ENCODE peak calls at places on chromosome 13, in six cellular contexts. X is activated gamma-delta T cell treated with Interleukin-2 at 50 U/mL for 16 hours; W is bronchial epithelial cell; H is heart right ventricle; T is activated T-helper 1 cell treated with Interleukin-2 at 50 U/mL for 16 hours; C is activated T-cell treated with anti-CD3 and anti-CD28 coated beads, Interleukin-2, amount 50 U/mL, for 4 hours. K is an unnamed sample.

GRCh38 chr13:43087960-43088580 is 64.7 kb downstream of the DNAJC15 start:
- DNase-seq in X (no peak), H (no peak), C (no peak), W (peak; percentile 54), T (no peak), K (peak; percentile 38)

GRCh38 chr13:22961835-22962537 is 218.8 kb upstream of the SGCG start:
- DNase-seq in T (no peak), H (no peak), C (no peak), W (no peak), X (no peak), K (no peak)

GRCh38 chr13:60646600-60646999 is 249.6 kb downstream of the TDRD3 start:
- DNase-seq in W (no peak), X (no peak), H (no peak), T (no peak), C (no peak), K (no peak)

GRCh38 chr13:91358384-91358776 is 10.9 kb downstream of the MIR17HG start:
- DNase-seq in H (no peak), T (no peak), C (no peak), W (no peak), X (no peak), K (no peak)

GRCh38 chr13:105342421-105342820 is 1193.0 kb downstream of the EFNB2 start:
- DNase-seq in T (no peak), C (no peak), X (no peak), H (no peak), W (no peak), K (no peak)

GRCh38 chr13:28099396-28100148 is 804 bp downstream of the FLT3 start:
- DNase-seq in C (no peak), X (no peak), T (no peak), W (no peak), H (no peak), K (no peak)

GRCh38 chr13:30292325-30292724 is 15.0 kb downstream of the KATNAL1 start:
- DNase-seq in C (no peak), W (no peak), T (no peak), H (no peak), X (no peak), K (no peak)

GRCh38 chr13:106696719-106697118 is 128.8 kb upstream of the ARGLU1 start:
- DNase-seq in T (no peak), H (no peak), X (no peak), C (no peak), W (no peak), K (no peak)

GRCh38 chr13:21022694-21023325 is 38.6 kb downstream of the LATS2 start:
- DNase-seq in W (no peak), C (no peak), X (no peak), T (no peak), H (no peak), K (no peak)

GRCh38 chr13:24713022-24713421 is 32.8 kb downstream of the ATP12A start:
- DNase-seq in C (no peak), T (no peak), X (no peak), H (peak; percentile 44), W (no peak), K (no peak)

GRCh38 chr13:100533588-100534041 is 55.0 kb downstream of the GGACT start:
- DNase-seq in W (no peak), C (no peak), T (no peak), H (no peak), X (no peak), K (no peak)

GRCh38 chr13:111152836-111153235 is 37.7 kb downstream of the ARHGEF7 start:
- DNase-seq in W (peak; percentile 15), T (no peak), C (no peak), H (no peak), X (no peak), K (no peak)

GRCh38 chr13:23500858-23501257 is 67.4 kb upstream of the SACS start:
- DNase-seq in T (no peak), X (no peak), C (no peak), H (no peak), W (no peak), K (no peak)

GRCh38 chr13:96075953-96076543 is 13.9 kb upstream of the HS6ST3 start:
- DNase-seq in H (no peak), W (peak; percentile 26), C (no peak), X (no peak), T (no peak), K (no peak)

GRCh38 chr13:80345771-80346510 is 5.0 kb upstream of the SPRY2 start:
- DNase-seq in X (no peak), T (no peak), C (no peak), W (no peak), H (no peak), K (no peak)

GRCh38 chr13:98504371-98504963 is 72.4 kb downstream of the STK24 start:
- DNase-seq in X (no peak), T (no peak), C (no peak), W (no peak), H (no peak), K (peak; percentile 73)

GRCh38 chr13:86846501-86846900 is 824.7 kb upstream of the SLITRK5 start:
- DNase-seq in C (no peak), W (peak; percentile 29), X (no peak), T (no peak), H (no peak), K (no peak)

GRCh38 chr13:51002736-51003135 is 93.1 kb downstream of the RNASEH2B start:
- DNase-seq in C (no peak), W (peak; percentile 8), X (no peak), T (no peak), H (no peak), K (no peak)

GRCh38 chr13:43377149-43377548 is 353.8 kb downstream of the DNAJC15 start:
- DNase-seq in C (no peak), W (no peak), T (no peak), X (no peak), H (no peak), K (no peak)

GRCh38 chr13:59337070-59337469 is 826.7 kb downstream of the DIAPH3 start:
- DNase-seq in T (no peak), C (no peak), H (peak; percentile 28), X (no peak), W (no peak), K (no peak)

GRCh38 chr13:48727252-48728011 is 73.7 kb downstream of the CYSLTR2 start:
- DNase-seq in T (no peak), C (no peak), X (no peak), W (no peak), H (peak; percentile 70), K (no peak)

GRCh38 chr13:96181886-96182285 is 92.0 kb downstream of the HS6ST3 start:
- DNase-seq in X (no peak), H (no peak), T (no peak), W (no peak), C (no peak), K (no peak)

GRCh38 chr13:71587778-71588177 is 279.2 kb downstream of the DACH1 start:
- DNase-seq in W (no peak), C (no peak), H (no peak), X (no peak), T (no peak), K (no peak)

GRCh38 chr13:23289917-23290357 is 109.2 kb downstream of the SGCG start:
- DNase-seq in T (no peak), H (peak; percentile 49), W (peak; percentile 91), C (no peak), X (no peak), K (no peak)

GRCh38 chr13:106373989-106374572 is 161.4 kb downstream of the EFNB2 start:
- DNase-seq in T (no peak), C (no peak), W (peak; percentile 42), H (no peak), X (no peak), K (no peak)

GRCh38 chr13:30305456-30305855 is 1.9 kb downstream of the KATNAL1 start:
- DNase-seq in W (no peak), H (no peak), X (no peak), T (no peak), C (no peak), K (no peak)

GRCh38 chr13:76711515-76712182 is 174.6 kb downstream of the KCTD12 start:
- DNase-seq in W (peak; percentile 44), C (no peak), H (peak; percentile 36), X (no peak), T (no peak), K (no peak)

GRCh38 chr13:62879071-62879470 is 1463.4 kb upstream of the PCDH20 start:
- DNase-seq in W (no peak), C (no peak), T (no peak), H (no peak), X (no peak), K (no peak)

GRCh38 chr13:30194906-30195305 is 112.4 kb downstream of the KATNAL1 start:
- DNase-seq in H (no peak), C (no peak), W (no peak), T (no peak), X (no peak), K (no peak)

GRCh38 chr13:94315188-94315587 is 164.3 kb downstream of the DCT start:
- DNase-seq in H (no peak), T (no peak), X (no peak), C (no peak), W (peak; percentile 7), K (no peak)

GRCh38 chr13:50664961-50665360 is 178.5 kb downstream of the DLEU7 start:
- DNase-seq in X (no peak), H (no peak), C (no peak), T (no peak), W (no peak), K (no peak)

GRCh38 chr13:45851171-45851889 is at the start of gene SIAH3:
- DNase-seq in X (peak; percentile 11), C (no peak), T (no peak), W (peak; percentile 32), H (no peak), K (no peak)

GRCh38 chr13:72221276-72221962 is 354.4 kb upstream of the DACH1 start:
- DNase-seq in H (no peak), T (no peak), W (peak; percentile 42), X (no peak), C (no peak), K (no peak)